ENCODE peak calls at places on chromosomes 12 and 14, in eight cellular contexts. H is fibroblast of pulmonary artery; J is tibial nerve; Y is Panc1; D is CD8-positive, alpha-beta T cell; F is GM23248; C is CD4-positive, alpha-beta memory T cell; O is lower lobe of right lung. Q is an unnamed sample.

GRCh38 chr12:127810026-127810425 is 456.9 kb upstream of the TMEM132C start:
- DNase-seq in H (peak; percentile 63), J (no peak), Y (no peak), D (no peak), F (peak; percentile 97), C (no peak), O (no peak), Q (no peak)

GRCh38 chr12:108833355-108833733 is 24.0 kb downstream of the SSH1 start:
- DNase-seq in H (peak; percentile 91), J (no peak), Y (no peak), D (no peak), F (peak; percentile 95), C (no peak), O (peak; percentile 64), Q (no peak)

GRCh38 chr12:48881652-48882324 is 16.1 kb upstream of the RND1 start:
- DNase-seq in H (peak; percentile 35), J (no peak), Y (no peak), D (no peak), F (peak; percentile 30), C (no peak), O (no peak), Q (no peak)

GRCh38 chr14:24136684-24137528 is 912 bp downstream of the PSME1 start:
- DNase-seq in H (no peak), J (no peak), Y (no peak), D (no peak), F (no peak), C (no peak), O (no peak), Q (no peak)

GRCh38 chr12:52055781-52056711 is 4.8 kb downstream of the NR4A1 start:
- DNase-seq in H (peak; percentile 58), J (no peak), Y (no peak), D (no peak), F (no peak), C (no peak), O (no peak), Q (no peak)

GRCh38 chr12:25806271-25806670 is 152.2 kb upstream of the RASSF8 start:
- DNase-seq in H (peak; percentile 58), J (no peak), Y (no peak), D (no peak), F (peak; percentile 59), C (no peak), O (no peak), Q (no peak)

GRCh38 chr12:24416423-24417109 is 467.1 kb upstream of the SOX5 start:
- DNase-seq in H (no peak), J (no peak), Y (no peak), D (no peak), F (no peak), C (no peak), O (no peak), Q (peak; percentile 6)

GRCh38 chr14:99234982-99235491 is 37.0 kb downstream of the BCL11B start:
- DNase-seq in H (no peak), J (no peak), Y (no peak), D (no peak), F (no peak), C (peak; percentile 96), O (no peak), Q (no peak)

GRCh38 chr12:4164591-4165558 is 108.7 kb upstream of the CCND2 start:
- DNase-seq in H (peak; percentile 59), J (no peak), Y (no peak), D (peak; percentile 46), F (peak; percentile 64), C (peak; percentile 59), O (peak; percentile 50), Q (peak; percentile 78)

GRCh38 chr12:75658286-75658685 is 146.9 kb upstream of the KRR1 start:
- DNase-seq in H (no peak), J (no peak), Y (no peak), D (no peak), F (peak; percentile 11), C (no peak), O (no peak), Q (no peak)

GRCh38 chr12:52252728-52253328 is 19.8 kb downstream of the KRT7 start:
- DNase-seq in H (no peak), J (no peak), Y (no peak), D (no peak), F (no peak), C (no peak), O (peak; percentile 27), Q (no peak)

GRCh38 chr12:75921687-75922289 is 109.8 kb downstream of the PHLDA1 start:
- DNase-seq in H (no peak), J (no peak), Y (no peak), D (no peak), F (no peak), C (no peak), O (no peak), Q (no peak)

GRCh38 chr12:95083938-95084337 is 10.5 kb upstream of the NR2C1 start:
- DNase-seq in H (peak; percentile 85), J (peak; percentile 60), Y (no peak), D (no peak), F (peak; percentile 23), C (no peak), O (no peak), Q (no peak)

GRCh38 chr12:5796171-5797091 is 148.6 kb downstream of the ANO2 start:
- DNase-seq in H (peak; percentile 3), J (peak; percentile 13), Y (peak; percentile 1), D (no peak), F (peak; percentile 36), C (no peak), O (peak; percentile 56), Q (peak; percentile 13)

GRCh38 chr14:77313374-77313773 is 7.3 kb downstream of the POMT2 start:
- DNase-seq in H (no peak), J (no peak), Y (no peak), D (no peak), F (no peak), C (no peak), O (no peak), Q (no peak)

GRCh38 chr12:50103767-50104321 is at the start of gene GPD1:
- DNase-seq in H (peak; percentile 38), J (no peak), Y (no peak), D (no peak), F (peak; percentile 78), C (no peak), O (peak; percentile 84), Q (no peak)

GRCh38 chr12:16385779-16386646 is 38.6 kb downstream of the MGST1 start:
- DNase-seq in H (peak; percentile 87), J (peak; percentile 17), Y (peak; percentile 18), D (no peak), F (peak; percentile 81), C (no peak), O (no peak), Q (no peak)

GRCh38 chr12:122403831-122404230 is 18.6 kb downstream of the CLIP1 start:
- DNase-seq in H (no peak), J (no peak), Y (no peak), D (no peak), F (no peak), C (no peak), O (no peak), Q (peak; percentile 64)

GRCh38 chr14:87148655-87149054 is 844.3 kb downstream of the GALC start:
- DNase-seq in H (no peak), J (no peak), Y (no peak), D (no peak), F (peak; percentile 10), C (no peak), O (no peak), Q (no peak)

GRCh38 chr12:55705802-55706402 is 1.8 kb downstream of the ITGA7 start:
- DNase-seq in H (no peak), J (no peak), Y (no peak), D (no peak), F (no peak), C (no peak), O (no peak), Q (no peak)

GRCh38 chr12:124586756-124587155 is 19.3 kb upstream of the NCOR2 start:
- DNase-seq in H (no peak), J (no peak), Y (no peak), D (no peak), F (no peak), C (no peak), O (peak; percentile 40), Q (no peak)

GRCh38 chr12:1595026-1595561 is 713 bp upstream of the FBXL14 start:
- DNase-seq in H (no peak), J (peak; percentile 56), Y (no peak), D (no peak), F (peak; percentile 73), C (peak; percentile 54), O (no peak), Q (no peak)

GRCh38 chr12:106760184-106760531 is 14.3 kb upstream of the RIC8B start:
- DNase-seq in H (peak; percentile 27), J (no peak), Y (no peak), D (no peak), F (no peak), C (peak; percentile 62), O (peak; percentile 55), Q (peak; percentile 72)

GRCh38 chr14:67722293-67722692 is 20.6 kb downstream of the RDH12 start:
- DNase-seq in H (peak; percentile 58), J (peak; percentile 9), Y (no peak), D (no peak), F (peak; percentile 42), C (no peak), O (no peak), Q (no peak)

DNA sequence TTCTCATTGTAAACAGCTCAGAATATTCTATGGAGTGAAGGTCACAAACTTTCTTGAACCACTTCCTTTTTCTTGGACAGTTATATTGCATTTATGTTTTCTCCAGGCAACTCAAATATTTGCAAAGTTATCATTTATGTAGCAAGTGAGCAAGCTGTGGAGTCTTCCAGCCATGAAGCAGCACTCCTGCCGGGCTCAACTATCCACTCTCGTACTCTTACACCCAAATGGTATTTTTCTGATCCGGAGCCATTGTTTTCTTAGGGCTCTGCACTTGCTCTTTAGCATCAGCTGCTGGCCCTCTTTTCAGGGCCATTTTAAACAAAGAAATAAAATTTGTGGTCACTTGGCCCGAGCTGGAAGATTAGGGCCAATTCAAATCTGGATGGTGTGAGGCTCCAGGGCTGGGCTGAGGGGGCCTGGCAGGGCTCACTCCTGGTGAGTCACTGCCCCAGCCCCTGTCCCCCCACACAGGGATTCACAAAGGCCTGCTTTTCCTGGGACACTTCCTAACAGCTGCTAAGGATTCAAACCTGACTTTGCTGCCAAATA is 19.7 kb downstream of the SYNE3 start:
- DNase-seq in H (peak; percentile 80), J (no peak), Y (no peak), D (no peak), F (no peak), C (no peak), O (no peak), Q (no peak)
- H3K4me3 ChIP-seq in H (no peak overlapping the region), J (no peak overlapping the region), Y (no peak overlapping the region), D (no peak overlapping the region), F (no peak overlapping the region), C (no peak overlapping the region), O (no peak overlapping the region), Q (no peak overlapping the region)

GRCh38 chr12:113348849-113349536 is 9.4 kb upstream of the PLBD2 start:
- DNase-seq in H (no peak), J (no peak), Y (no peak), D (no peak), F (no peak), C (no peak), O (no peak), Q (no peak)
- H3K4me3 ChIP-seq in H (no peak overlapping the region), J (no peak overlapping the region), Y (no peak overlapping the region), D (no peak overlapping the region), F (no peak overlapping the region), C (no peak overlapping the region), O (no peak overlapping the region), Q (no peak overlapping the region)

GRCh38 chr14:21026251-21026987 is 1.6 kb upstream of the NDRG2 start:
- DNase-seq in H (no peak), J (no peak), Y (no peak), D (no peak), F (no peak), C (no peak), O (no peak), Q (no peak)
- H3K4me3 ChIP-seq in H (no peak overlapping the region), J (peak overlapping the region; percentile 75), Y (no peak overlapping the region), D (no peak overlapping the region), F (no peak overlapping the region), C (no peak overlapping the region), O (no peak overlapping the region), Q (no peak overlapping the region)

GRCh38 chr14:89418452-89418851 is 1.4 kb upstream of the FOXN3 start:
- DNase-seq in H (no peak), J (no peak), Y (no peak), D (no peak), F (peak; percentile 53), C (peak; percentile 42), O (no peak), Q (no peak)
- H3K4me3 ChIP-seq in H (no peak overlapping the region), J (no peak overlapping the region), Y (no peak overlapping the region), D (peak overlapping the region; percentile 93), F (no peak overlapping the region), C (no peak overlapping the region), O (peak overlapping the region; percentile 78), Q (no peak overlapping the region)